ENCODE peak calls at places on chromosomes 1 and 21, in eight cellular contexts. R, A, X, V, S, Y, G and C are unnamed samples.

GRCh38 chr1:192311281-192311680 is 5.5 kb upstream of the RGS21 start:
- DNase-seq in V (peak), S (no peak), R (no peak), X (no peak), Y (no peak), A (no peak), G (peak), C (peak)

GRCh38 chr1:84856871-84857270 is 36.1 kb downstream of the LPAR3 start:
- DNase-seq in V (no peak), S (no peak), G (no peak), A (no peak), Y (no peak), X (no peak), R (no peak), C (no peak)

GRCh38 chr1:222171005-222171404 is 376.9 kb downstream of the HHIPL2 start:
- DNase-seq in R (no peak), A (no peak), S (no peak), G (peak), V (peak), X (peak), Y (no peak), C (peak)

GRCh38 chr1:94646786-94647555 is 105.4 kb upstream of the F3 start:
- DNase-seq in A (no peak), X (no peak), S (no peak), R (no peak), Y (no peak), G (no peak), V (peak), C (peak)

GRCh38 chr1:220045356-220046051 is 801 bp downstream of the EPRS1 start:
- DNase-seq in G (no peak), R (no peak), S (no peak), V (peak), A (no peak), Y (no peak), X (peak), C (peak)

GRCh38 chr21:14945176-14945575 is 119.6 kb downstream of the NRIP1 start:
- DNase-seq in Y (no peak), R (no peak), G (no peak), V (no peak), A (no peak), X (no peak), S (no peak), C (no peak)

GRCh38 chr1:202860744-202861419 is 28.1 kb downstream of the RABIF start:
- DNase-seq in R (peak), Y (no peak), V (peak), S (peak), G (peak), A (no peak), X (peak), C (peak)

GRCh38 chr1:15952317-15953258 is 23.3 kb downstream of the ZBTB17 start:
- DNase-seq in Y (peak), S (no peak), R (no peak), G (peak), V (peak), A (no peak), X (peak), C (peak)

GRCh38 chr1:33256335-33256700 is at the start of gene ZNF362:
- DNase-seq in Y (peak), A (peak), X (peak), R (peak), G (peak), S (peak), V (peak), C (peak)

GRCh38 chr1:44515416-44515815 is 110.4 kb downstream of the RNF220 start:
- DNase-seq in A (no peak), S (no peak), X (no peak), V (peak), Y (no peak), G (peak), R (no peak), C (no peak)

GRCh38 chr1:205748398-205749093 is 1.4 kb downstream of the NUCKS1 start:
- DNase-seq in R (peak), Y (no peak), S (no peak), V (peak), X (peak), G (peak), A (no peak), C (peak)

GRCh38 chr1:186845581-186846210 is 16.9 kb downstream of the PLA2G4A start:
- DNase-seq in S (no peak), V (no peak), G (no peak), X (no peak), Y (no peak), R (no peak), A (no peak), C (no peak)

GRCh38 chr1:171740987-171741871 is 636 bp downstream of the VAMP4 start:
- DNase-seq in S (peak), V (peak), A (peak), G (peak), X (peak), R (peak), Y (no peak), C (peak)

GRCh38 chr1:6137758-6138157 is 42.4 kb downstream of the CHD5 start:
- DNase-seq in R (no peak), A (no peak), G (no peak), S (no peak), X (no peak), Y (no peak), V (no peak), C (no peak)

GRCh38 chr1:145885738-145886287 is at the start of gene ANKRD35:
- DNase-seq in X (peak), G (peak), S (peak), R (peak), Y (peak), A (peak), V (peak), C (peak)

GRCh38 chr1:55876276-55877060 is 661.3 kb upstream of the USP24 start:
- DNase-seq in G (no peak), X (no peak), A (no peak), S (no peak), Y (no peak), V (no peak), R (no peak), C (no peak)

GRCh38 chr1:177796561-177796960 is 173.3 kb downstream of the SEC16B start:
- DNase-seq in A (no peak), Y (no peak), V (no peak), G (no peak), R (no peak), S (no peak), X (no peak), C (no peak)

GRCh38 chr1:207789792-207790787 is 38.2 kb downstream of the CD46 start:
- DNase-seq in V (peak), R (no peak), A (no peak), S (no peak), X (no peak), Y (no peak), G (peak), C (peak)

GRCh38 chr1:167669209-167670139 is 39.4 kb downstream of the RCSD1 start:
- DNase-seq in V (no peak), G (no peak), S (no peak), X (no peak), Y (no peak), R (no peak), A (no peak), C (no peak)

GRCh38 chr1:26094677-26095383 is 16.8 kb upstream of the PDIK1L start:
- DNase-seq in A (no peak), V (peak), Y (no peak), R (peak), G (no peak), X (peak), S (peak), C (peak)

GRCh38 chr1:3623441-3624150 is 1.2 kb upstream of the TPRG1L start:
- DNase-seq in R (no peak), V (no peak), Y (no peak), S (no peak), A (no peak), X (peak), G (peak), C (no peak)

GRCh38 chr1:223000549-223001135 is 142.4 kb downstream of the TLR5 start:
- DNase-seq in X (no peak), G (peak), S (no peak), A (no peak), V (no peak), Y (no peak), R (no peak), C (peak)

GRCh38 chr1:215543191-215543606 is 23.9 kb upstream of the KCTD3 start:
- DNase-seq in A (no peak), X (no peak), Y (no peak), V (peak), S (no peak), R (no peak), G (peak), C (peak)

GRCh38 chr21:33844104-33844889 is 71.3 kb downstream of the ATP5PO start:
- DNase-seq in S (no peak), V (peak), G (peak), Y (no peak), R (peak), A (no peak), X (no peak), C (peak)

GRCh38 chr1:165257969-165258459 is 98.5 kb downstream of the LMX1A start:
- DNase-seq in A (peak), R (peak), X (peak), Y (peak), S (peak), G (peak), V (peak), C (peak)

GRCh38 chr1:116755036-116755435 is 806 bp downstream of the CD2 start:
- DNase-seq in V (no peak), R (no peak), S (no peak), Y (no peak), X (no peak), A (no peak), G (no peak), C (no peak)

GRCh38 chr1:36913016-36913415 is 121.3 kb downstream of the GRIK3 start:
- DNase-seq in S (no peak), X (no peak), Y (no peak), G (no peak), V (no peak), A (no peak), R (no peak), C (no peak)